ENCODE peak calls at places on chromosomes 4 and X, in six cellular contexts. S, R, H, I, T and X are unnamed samples.

GRCh38 chr4:7703669-7704068 is 236.0 kb downstream of the AFAP1 start:
- DNase-seq in S (no peak), R (no peak), H (no peak), I (no peak), T (peak), X (peak)

GRCh38 chrX:32788936-32789335 is 422.4 kb downstream of the DMD start:
- DNase-seq in S (no peak), R (no peak), H (no peak), I (no peak), T (no peak), X (no peak)

GRCh38 chrX:111917591-111917990 is 41.6 kb downstream of the TRPC5OS start:
- DNase-seq in S (no peak), R (no peak), H (no peak), I (no peak), T (no peak), X (no peak)

GRCh38 chr4:150219841-150220240 is 141.6 kb downstream of the DCLK2 start:
- DNase-seq in S (no peak), R (peak), H (no peak), I (no peak), T (no peak), X (no peak)

GRCh38 chrX:56733459-56734046 is 4.5 kb downstream of the NBDY start:
- DNase-seq in S (no peak), R (peak), H (no peak), I (peak), T (peak), X (peak)

GRCh38 chr4:48907706-48908477 is 1.3 kb upstream of the OCIAD2 start:
- DNase-seq in S (no peak), R (no peak), H (no peak), I (no peak), T (peak), X (no peak)

GRCh38 chr4:100340534-100341364 is 150.5 kb upstream of the DDIT4L start:
- DNase-seq in S (no peak), R (peak), H (no peak), I (no peak), T (no peak), X (no peak)

GRCh38 chr4:179328627-179329026 is 1886.4 kb upstream of the AGA start:
- DNase-seq in S (no peak), R (no peak), H (no peak), I (no peak), T (no peak), X (no peak)

GRCh38 chrX:153771686-153772607 is 7.9 kb downstream of the PLXNB3 start:
- DNase-seq in S (no peak), R (no peak), H (no peak), I (no peak), T (no peak), X (no peak)

GRCh38 chr4:112766422-112766821 is 129.5 kb downstream of the LARP7 start:
- DNase-seq in S (no peak), R (peak), H (no peak), I (no peak), T (peak), X (no peak)

GRCh38 chr4:152112116-152112515 is 351.3 kb upstream of the GATB start:
- DNase-seq in S (no peak), R (no peak), H (no peak), I (no peak), T (no peak), X (no peak)

GRCh38 chr4:5900844-5901243 is 8.0 kb upstream of the CRMP1 start:
- DNase-seq in S (no peak), R (no peak), H (no peak), I (no peak), T (no peak), X (no peak)

GRCh38 chr4:16524911-16525574 is 298.8 kb upstream of the TAPT1 start:
- DNase-seq in S (no peak), R (peak), H (no peak), I (no peak), T (no peak), X (no peak)

GRCh38 chr4:132445386-132445785 is 703.7 kb upstream of the PCDH10 start:
- DNase-seq in S (no peak), R (no peak), H (no peak), I (no peak), T (no peak), X (no peak)

GRCh38 chr4:13523105-13523477 is 21.2 kb downstream of the NKX3-2 start:
- DNase-seq in S (no peak), R (no peak), H (no peak), I (no peak), T (no peak), X (no peak)

GRCh38 chr4:129900430-129900953 is 804.5 kb downstream of the C4orf33 start:
- DNase-seq in S (no peak), R (no peak), H (no peak), I (no peak), T (no peak), X (peak)

GRCh38 chr4:88097301-88097700 is 61.1 kb downstream of the ABCG2 start:
- DNase-seq in S (no peak), R (peak), H (no peak), I (peak), T (no peak), X (no peak)

GRCh38 chrX:97328853-97329252 is 445.1 kb downstream of the RPA4 start:
- DNase-seq in S (no peak), R (no peak), H (no peak), I (no peak), T (no peak), X (no peak)

GRCh38 chr4:167989815-167990214 is 102.5 kb upstream of the ANXA10 start:
- DNase-seq in S (no peak), R (no peak), H (peak), I (no peak), T (no peak), X (no peak)

GRCh38 chr4:2174061-2174460 is 67.9 kb downstream of the HAUS3 start:
- DNase-seq in S (no peak), R (no peak), H (no peak), I (no peak), T (no peak), X (no peak)

GRCh38 chr4:21801661-21802355 is 146.8 kb downstream of the KCNIP4 start:
- DNase-seq in S (no peak), R (no peak), H (no peak), I (peak), T (no peak), X (no peak)

GRCh38 chr4:56910172-56910967 is 2.7 kb downstream of the REST start:
- DNase-seq in S (no peak), R (no peak), H (no peak), I (no peak), T (peak), X (no peak)

GRCh38 chrX:14039344-14039743 is 9.7 kb upstream of the GEMIN8 start:
- DNase-seq in S (no peak), R (peak), H (no peak), I (peak), T (peak), X (peak)

GRCh38 chr4:52260507-52261302 is 209.6 kb downstream of the SPATA18 start:
- DNase-seq in S (no peak), R (no peak), H (no peak), I (no peak), T (no peak), X (no peak)

GRCh38 chr4:135418353-135418752 is 1216.8 kb upstream of the PABPC4L start:
- DNase-seq in S (no peak), R (peak), H (peak), I (no peak), T (no peak), X (peak)

GRCh38 chr4:95548738-95549245 is at the start of gene UNC5C:
- DNase-seq in S (no peak), R (no peak), H (no peak), I (peak), T (no peak), X (no peak)

GRCh38 chr4:101347557-101348366 is 436 bp upstream of the PPP3CA start:
- DNase-seq in S (peak), R (peak), H (peak), I (peak), T (peak), X (peak)

GRCh38 chr4:101347267-101347556 is at the start of gene PPP3CA:
- DNase-seq in S (no peak), R (no peak), H (no peak), I (no peak), T (no peak), X (no peak)

GRCh38 chr4:101345596-101346311 is 1.6 kb downstream of the PPP3CA start:
- DNase-seq in S (no peak), R (peak), H (no peak), I (peak), T (peak), X (peak)

GRCh38 chr4:101346312-101346561 is 1.1 kb downstream of the PPP3CA start:
- DNase-seq in S (no peak), R (no peak), H (no peak), I (no peak), T (no peak), X (peak)

GRCh38 chr4:101346562-101347266 is 612 bp downstream of the PPP3CA start:
- DNase-seq in S (no peak), R (peak), H (no peak), I (peak), T (peak), X (peak)
- TF ChIP-seq POLR2A in S (no peak), R (no peak), H (peak), I (no peak), T (no peak), X (no peak)

GRCh38 chr4:54199919-54200318 is 29.2 kb upstream of the PDGFRA start:
- DNase-seq in S (no peak), R (no peak), H (no peak), I (no peak), T (no peak), X (no peak)

GRCh38 chr4:54192811-54193210 is 36.3 kb upstream of the PDGFRA start:
- DNase-seq in S (no peak), R (no peak), H (no peak), I (no peak), T (peak), X (no peak)

GRCh38 chr4:54197926-54198325 is 31.2 kb upstream of the PDGFRA start:
- DNase-seq in S (no peak), R (no peak), H (no peak), I (no peak), T (no peak), X (no peak)
- H3K9ac ChIP-seq in S (no peak), R (no peak), H (no peak), I (no peak), T (no peak), X (no peak)

DNA sequence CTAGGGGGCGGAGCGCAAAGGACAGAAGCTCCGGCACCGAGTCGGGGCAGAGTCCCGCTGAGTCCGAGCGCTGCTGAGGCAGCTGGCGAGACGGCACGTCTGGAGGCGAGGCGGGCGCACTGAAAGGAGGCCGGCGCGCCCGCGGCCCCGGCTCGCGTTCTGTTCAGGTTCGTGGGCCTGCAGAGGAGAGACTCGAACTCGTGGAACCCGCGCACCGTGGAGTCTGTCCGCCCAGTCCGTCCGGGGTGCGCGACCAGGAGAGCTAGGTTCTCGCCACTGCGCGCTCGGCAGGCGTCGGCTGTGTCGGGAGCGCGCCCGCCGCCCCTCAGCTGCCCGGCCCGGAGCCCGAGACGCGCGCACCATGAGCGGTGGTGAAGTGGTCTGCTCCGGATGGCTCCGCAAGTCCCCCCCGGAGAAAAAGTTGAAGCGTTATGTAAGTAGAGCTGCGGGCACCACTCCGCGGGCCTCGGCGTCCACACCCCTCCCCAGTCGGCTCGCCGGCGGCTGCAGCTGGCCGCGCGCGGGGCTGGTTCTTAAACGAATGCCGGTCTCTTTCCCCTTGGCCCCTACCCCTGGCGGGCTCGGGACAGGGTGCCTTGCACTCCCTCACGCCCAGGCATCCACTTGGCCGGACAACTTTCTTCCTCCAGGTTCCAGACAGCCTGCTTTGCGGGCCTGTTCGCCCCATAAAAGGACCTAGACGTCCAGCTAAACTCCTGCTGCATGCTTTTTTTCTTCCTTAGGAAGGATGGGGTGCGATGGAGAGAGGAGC is at the start of gene GAB1:
- DNase-seq in S (no peak), R (peak), H (no peak), I (peak), T (peak), X (peak)
- TF ChIP-seq POLR2A in S (peak), R (no peak), H (no peak), I (no peak), T (no peak), X (peak)

GRCh38 chr4:156773648-156774357 is 197.8 kb downstream of the PDGFC start:
- DNase-seq in S (no peak), R (peak), H (no peak), I (no peak), T (no peak), X (no peak)
- H3K9ac ChIP-seq in S (no peak), R (peak), H (no peak), I (no peak), T (no peak), X (no peak)